ENCODE peak calls at places on chromosomes 7 and 10, in ten cellular contexts. One of them, this sample, is unnamed.

GRCh38 chr7:25260862-25261454 is 32.7 kb upstream of the NPVF start:
- DNase-seq in activated CD4-positive, alpha-beta T cell treated with anti-CD3 and anti-CD28 coated beads for 4 hours: no peak
- DNase-seq in AG08395: peak; percentile 61
- DNase-seq in OCI-LY7: peak; percentile 67
- DNase-seq in H54: no peak
- DNase-seq in stimulated activated naive B cell treated with anti-CD40 and anti-IgM and Interleukin-4, amounts not matched to agents 10 μg/mL and 1 μg/mL and 100 μg/mL, for 72 hours: no peak
- DNase-seq in naive thymus-derived CD8-positive, alpha-beta T cell: peak; percentile 14
- DNase-seq in progenitor cell of endocrine pancreas: no peak
- DNase-seq in epithelial cell of esophagus: peak; percentile 23
- DNase-seq in kidney: no peak
- DNase-seq in this sample: no peak

GRCh38 chr7:16891338-16891737 is 9.6 kb upstream of the AGR3 start:
- DNase-seq in activated CD4-positive, alpha-beta T cell treated with anti-CD3 and anti-CD28 coated beads for 4 hours: no peak
- DNase-seq in AG08395: peak; percentile 46
- DNase-seq in OCI-LY7: peak; percentile 2
- DNase-seq in H54: peak; percentile 4
- DNase-seq in stimulated activated naive B cell treated with anti-CD40 and anti-IgM and Interleukin-4, amounts not matched to agents 10 μg/mL and 1 μg/mL and 100 μg/mL, for 72 hours: peak; percentile 6
- DNase-seq in naive thymus-derived CD8-positive, alpha-beta T cell: peak; percentile 8
- DNase-seq in progenitor cell of endocrine pancreas: no peak
- DNase-seq in epithelial cell of esophagus: peak; percentile 77
- DNase-seq in kidney: no peak
- DNase-seq in this sample: no peak

GRCh38 chr10:125407000-125407502 is 246.7 kb upstream of the CTBP2 start:
- DNase-seq in activated CD4-positive, alpha-beta T cell treated with anti-CD3 and anti-CD28 coated beads for 4 hours: no peak
- DNase-seq in AG08395: peak; percentile 10
- DNase-seq in OCI-LY7: no peak
- DNase-seq in H54: no peak
- DNase-seq in stimulated activated naive B cell treated with anti-CD40 and anti-IgM and Interleukin-4, amounts not matched to agents 10 μg/mL and 1 μg/mL and 100 μg/mL, for 72 hours: no peak
- DNase-seq in naive thymus-derived CD8-positive, alpha-beta T cell: no peak
- DNase-seq in progenitor cell of endocrine pancreas: no peak
- DNase-seq in epithelial cell of esophagus: peak; percentile 98
- DNase-seq in kidney: no peak
- DNase-seq in this sample: no peak

GRCh38 chr10:69574571-69574978 is 1.4 kb upstream of the NEUROG3 start:
- DNase-seq in activated CD4-positive, alpha-beta T cell treated with anti-CD3 and anti-CD28 coated beads for 4 hours: no peak
- DNase-seq in AG08395: no peak
- DNase-seq in OCI-LY7: no peak
- DNase-seq in H54: peak; percentile 33
- DNase-seq in stimulated activated naive B cell treated with anti-CD40 and anti-IgM and Interleukin-4, amounts not matched to agents 10 μg/mL and 1 μg/mL and 100 μg/mL, for 72 hours: no peak
- DNase-seq in naive thymus-derived CD8-positive, alpha-beta T cell: no peak
- DNase-seq in progenitor cell of endocrine pancreas: no peak
- DNase-seq in epithelial cell of esophagus: no peak
- DNase-seq in kidney: no peak
- DNase-seq in this sample: no peak

GRCh38 chr7:138388673-138389491 is 71.2 kb upstream of the TRIM24 start:
- DNase-seq in activated CD4-positive, alpha-beta T cell treated with anti-CD3 and anti-CD28 coated beads for 4 hours: no peak
- DNase-seq in AG08395: no peak
- DNase-seq in OCI-LY7: no peak
- DNase-seq in H54: no peak
- DNase-seq in stimulated activated naive B cell treated with anti-CD40 and anti-IgM and Interleukin-4, amounts not matched to agents 10 μg/mL and 1 μg/mL and 100 μg/mL, for 72 hours: no peak
- DNase-seq in naive thymus-derived CD8-positive, alpha-beta T cell: no peak
- DNase-seq in progenitor cell of endocrine pancreas: no peak
- DNase-seq in epithelial cell of esophagus: peak; percentile 39
- DNase-seq in kidney: no peak
- DNase-seq in this sample: no peak

GRCh38 chr7:95798401-95798930 is 26.1 kb downstream of the DYNC1I1 start:
- DNase-seq in activated CD4-positive, alpha-beta T cell treated with anti-CD3 and anti-CD28 coated beads for 4 hours: no peak
- DNase-seq in AG08395: no peak
- DNase-seq in OCI-LY7: no peak
- DNase-seq in H54: no peak
- DNase-seq in stimulated activated naive B cell treated with anti-CD40 and anti-IgM and Interleukin-4, amounts not matched to agents 10 μg/mL and 1 μg/mL and 100 μg/mL, for 72 hours: no peak
- DNase-seq in naive thymus-derived CD8-positive, alpha-beta T cell: no peak
- DNase-seq in progenitor cell of endocrine pancreas: no peak
- DNase-seq in epithelial cell of esophagus: no peak
- DNase-seq in kidney: no peak
- DNase-seq in this sample: no peak

GRCh38 chr10:101441539-101442455 is 87.8 kb downstream of the BTRC start:
- DNase-seq in activated CD4-positive, alpha-beta T cell treated with anti-CD3 and anti-CD28 coated beads for 4 hours: no peak
- DNase-seq in AG08395: peak; percentile 61
- DNase-seq in OCI-LY7: peak; percentile 68
- DNase-seq in H54: peak; percentile 22
- DNase-seq in stimulated activated naive B cell treated with anti-CD40 and anti-IgM and Interleukin-4, amounts not matched to agents 10 μg/mL and 1 μg/mL and 100 μg/mL, for 72 hours: no peak
- DNase-seq in naive thymus-derived CD8-positive, alpha-beta T cell: peak; percentile 6
- DNase-seq in progenitor cell of endocrine pancreas: no peak
- DNase-seq in epithelial cell of esophagus: peak; percentile 82
- DNase-seq in kidney: no peak
- DNase-seq in this sample: peak; percentile 47

GRCh38 chr10:131703527-131703926 is 197.3 kb upstream of the PPP2R2D start:
- DNase-seq in activated CD4-positive, alpha-beta T cell treated with anti-CD3 and anti-CD28 coated beads for 4 hours: no peak
- DNase-seq in AG08395: no peak
- DNase-seq in OCI-LY7: no peak
- DNase-seq in H54: no peak
- DNase-seq in stimulated activated naive B cell treated with anti-CD40 and anti-IgM and Interleukin-4, amounts not matched to agents 10 μg/mL and 1 μg/mL and 100 μg/mL, for 72 hours: no peak
- DNase-seq in naive thymus-derived CD8-positive, alpha-beta T cell: no peak
- DNase-seq in progenitor cell of endocrine pancreas: no peak
- DNase-seq in epithelial cell of esophagus: no peak
- DNase-seq in kidney: no peak
- DNase-seq in this sample: no peak

GRCh38 chr10:100737359-100738054 is 7.9 kb upstream of the PAX2 start:
- DNase-seq in activated CD4-positive, alpha-beta T cell treated with anti-CD3 and anti-CD28 coated beads for 4 hours: no peak
- DNase-seq in AG08395: no peak
- DNase-seq in OCI-LY7: no peak
- DNase-seq in H54: no peak
- DNase-seq in stimulated activated naive B cell treated with anti-CD40 and anti-IgM and Interleukin-4, amounts not matched to agents 10 μg/mL and 1 μg/mL and 100 μg/mL, for 72 hours: no peak
- DNase-seq in naive thymus-derived CD8-positive, alpha-beta T cell: no peak
- DNase-seq in progenitor cell of endocrine pancreas: no peak
- DNase-seq in epithelial cell of esophagus: no peak
- DNase-seq in kidney: peak; percentile 66
- DNase-seq in this sample: no peak

GRCh38 chr10:116886772-116887171 is 37.5 kb downstream of the ENO4 start:
- DNase-seq in activated CD4-positive, alpha-beta T cell treated with anti-CD3 and anti-CD28 coated beads for 4 hours: no peak
- DNase-seq in AG08395: no peak
- DNase-seq in OCI-LY7: no peak
- DNase-seq in H54: no peak
- DNase-seq in stimulated activated naive B cell treated with anti-CD40 and anti-IgM and Interleukin-4, amounts not matched to agents 10 μg/mL and 1 μg/mL and 100 μg/mL, for 72 hours: no peak
- DNase-seq in naive thymus-derived CD8-positive, alpha-beta T cell: no peak
- DNase-seq in progenitor cell of endocrine pancreas: no peak
- DNase-seq in epithelial cell of esophagus: no peak
- DNase-seq in kidney: no peak
- DNase-seq in this sample: no peak

GRCh38 chr10:12333382-12334185 is 15.8 kb upstream of the CAMK1D start:
- DNase-seq in activated CD4-positive, alpha-beta T cell treated with anti-CD3 and anti-CD28 coated beads for 4 hours: peak; percentile 34
- DNase-seq in AG08395: peak; percentile 96
- DNase-seq in OCI-LY7: no peak
- DNase-seq in H54: peak; percentile 92
- DNase-seq in stimulated activated naive B cell treated with anti-CD40 and anti-IgM and Interleukin-4, amounts not matched to agents 10 μg/mL and 1 μg/mL and 100 μg/mL, for 72 hours: peak; percentile 75
- DNase-seq in naive thymus-derived CD8-positive, alpha-beta T cell: no peak
- DNase-seq in progenitor cell of endocrine pancreas: no peak
- DNase-seq in epithelial cell of esophagus: peak; percentile 97
- DNase-seq in kidney: peak; percentile 78
- DNase-seq in this sample: no peak

GRCh38 chr10:3173173-3173878 is 744 bp upstream of the PITRM1 start:
- DNase-seq in activated CD4-positive, alpha-beta T cell treated with anti-CD3 and anti-CD28 coated beads for 4 hours: no peak
- DNase-seq in AG08395: no peak
- DNase-seq in OCI-LY7: peak; percentile 86
- DNase-seq in H54: peak; percentile 55
- DNase-seq in stimulated activated naive B cell treated with anti-CD40 and anti-IgM and Interleukin-4, amounts not matched to agents 10 μg/mL and 1 μg/mL and 100 μg/mL, for 72 hours: no peak
- DNase-seq in naive thymus-derived CD8-positive, alpha-beta T cell: no peak
- DNase-seq in progenitor cell of endocrine pancreas: no peak
- DNase-seq in epithelial cell of esophagus: peak; percentile 98
- DNase-seq in kidney: no peak
- DNase-seq in this sample: peak; percentile 82

GRCh38 chr10:54372164-54372563 is 428.9 kb downstream of the PCDH15 start:
- DNase-seq in activated CD4-positive, alpha-beta T cell treated with anti-CD3 and anti-CD28 coated beads for 4 hours: no peak
- DNase-seq in AG08395: no peak
- DNase-seq in OCI-LY7: no peak
- DNase-seq in H54: no peak
- DNase-seq in stimulated activated naive B cell treated with anti-CD40 and anti-IgM and Interleukin-4, amounts not matched to agents 10 μg/mL and 1 μg/mL and 100 μg/mL, for 72 hours: no peak
- DNase-seq in naive thymus-derived CD8-positive, alpha-beta T cell: no peak
- DNase-seq in progenitor cell of endocrine pancreas: no peak
- DNase-seq in epithelial cell of esophagus: no peak
- DNase-seq in kidney: no peak
- DNase-seq in this sample: no peak

GRCh38 chr7:63925262-63925625 is 73.4 kb upstream of the ZNF722 start:
- DNase-seq in activated CD4-positive, alpha-beta T cell treated with anti-CD3 and anti-CD28 coated beads for 4 hours: no peak
- DNase-seq in AG08395: no peak
- DNase-seq in OCI-LY7: no peak
- DNase-seq in H54: no peak
- DNase-seq in stimulated activated naive B cell treated with anti-CD40 and anti-IgM and Interleukin-4, amounts not matched to agents 10 μg/mL and 1 μg/mL and 100 μg/mL, for 72 hours: no peak
- DNase-seq in naive thymus-derived CD8-positive, alpha-beta T cell: peak; percentile 7
- DNase-seq in progenitor cell of endocrine pancreas: no peak
- DNase-seq in epithelial cell of esophagus: no peak
- DNase-seq in kidney: no peak
- DNase-seq in this sample: no peak

GRCh38 chr10:94450782-94451181 is 48.4 kb downstream of the TBC1D12 start:
- DNase-seq in activated CD4-positive, alpha-beta T cell treated with anti-CD3 and anti-CD28 coated beads for 4 hours: no peak
- DNase-seq in AG08395: no peak
- DNase-seq in OCI-LY7: no peak
- DNase-seq in H54: no peak
- DNase-seq in stimulated activated naive B cell treated with anti-CD40 and anti-IgM and Interleukin-4, amounts not matched to agents 10 μg/mL and 1 μg/mL and 100 μg/mL, for 72 hours: no peak
- DNase-seq in naive thymus-derived CD8-positive, alpha-beta T cell: no peak
- DNase-seq in progenitor cell of endocrine pancreas: no peak
- DNase-seq in epithelial cell of esophagus: no peak
- DNase-seq in kidney: no peak
- DNase-seq in this sample: no peak

GRCh38 chr7:122394512-122394911 is 90.0 kb upstream of the FEZF1 start:
- DNase-seq in activated CD4-positive, alpha-beta T cell treated with anti-CD3 and anti-CD28 coated beads for 4 hours: no peak
- DNase-seq in AG08395: no peak
- DNase-seq in OCI-LY7: no peak
- DNase-seq in H54: no peak
- DNase-seq in stimulated activated naive B cell treated with anti-CD40 and anti-IgM and Interleukin-4, amounts not matched to agents 10 μg/mL and 1 μg/mL and 100 μg/mL, for 72 hours: no peak
- DNase-seq in naive thymus-derived CD8-positive, alpha-beta T cell: no peak
- DNase-seq in progenitor cell of endocrine pancreas: no peak
- DNase-seq in epithelial cell of esophagus: no peak
- DNase-seq in kidney: no peak
- DNase-seq in this sample: no peak

GRCh38 chr7:51261950-51262795 is 54.4 kb downstream of the COBL start:
- DNase-seq in activated CD4-positive, alpha-beta T cell treated with anti-CD3 and anti-CD28 coated beads for 4 hours: no peak
- DNase-seq in AG08395: no peak
- DNase-seq in OCI-LY7: no peak
- DNase-seq in H54: no peak
- DNase-seq in stimulated activated naive B cell treated with anti-CD40 and anti-IgM and Interleukin-4, amounts not matched to agents 10 μg/mL and 1 μg/mL and 100 μg/mL, for 72 hours: no peak
- DNase-seq in naive thymus-derived CD8-positive, alpha-beta T cell: no peak
- DNase-seq in progenitor cell of endocrine pancreas: no peak
- DNase-seq in epithelial cell of esophagus: no peak
- DNase-seq in kidney: no peak
- DNase-seq in this sample: no peak

GRCh38 chr7:5229451-5230271 is 39.6 kb downstream of the WIPI2 start:
- DNase-seq in activated CD4-positive, alpha-beta T cell treated with anti-CD3 and anti-CD28 coated beads for 4 hours: no peak
- DNase-seq in AG08395: no peak
- DNase-seq in OCI-LY7: peak; percentile 36
- DNase-seq in H54: no peak
- DNase-seq in stimulated activated naive B cell treated with anti-CD40 and anti-IgM and Interleukin-4, amounts not matched to agents 10 μg/mL and 1 μg/mL and 100 μg/mL, for 72 hours: no peak
- DNase-seq in naive thymus-derived CD8-positive, alpha-beta T cell: no peak
- DNase-seq in progenitor cell of endocrine pancreas: no peak
- DNase-seq in epithelial cell of esophagus: no peak
- DNase-seq in kidney: peak; percentile 66
- DNase-seq in this sample: no peak

GRCh38 chr10:132226586-132227405 is 40.0 kb downstream of the DPYSL4 start:
- DNase-seq in activated CD4-positive, alpha-beta T cell treated with anti-CD3 and anti-CD28 coated beads for 4 hours: no peak
- DNase-seq in AG08395: no peak
- DNase-seq in OCI-LY7: no peak
- DNase-seq in H54: no peak
- DNase-seq in stimulated activated naive B cell treated with anti-CD40 and anti-IgM and Interleukin-4, amounts not matched to agents 10 μg/mL and 1 μg/mL and 100 μg/mL, for 72 hours: no peak
- DNase-seq in naive thymus-derived CD8-positive, alpha-beta T cell: no peak
- DNase-seq in progenitor cell of endocrine pancreas: no peak
- DNase-seq in epithelial cell of esophagus: no peak
- DNase-seq in kidney: peak; percentile 59
- DNase-seq in this sample: no peak

GRCh38 chr10:97433430-97434001 is 7.5 kb downstream of the PGAM1 start:
- DNase-seq in activated CD4-positive, alpha-beta T cell treated with anti-CD3 and anti-CD28 coated beads for 4 hours: no peak
- DNase-seq in AG08395: no peak
- DNase-seq in OCI-LY7: no peak
- DNase-seq in H54: no peak
- DNase-seq in stimulated activated naive B cell treated with anti-CD40 and anti-IgM and Interleukin-4, amounts not matched to agents 10 μg/mL and 1 μg/mL and 100 μg/mL, for 72 hours: no peak
- DNase-seq in naive thymus-derived CD8-positive, alpha-beta T cell: no peak
- DNase-seq in progenitor cell of endocrine pancreas: no peak
- DNase-seq in epithelial cell of esophagus: no peak
- DNase-seq in kidney: no peak
- DNase-seq in this sample: no peak

GRCh38 chr10:49000437-49001398 is 61.1 kb upstream of the LRRC18 start:
- DNase-seq in activated CD4-positive, alpha-beta T cell treated with anti-CD3 and anti-CD28 coated beads for 4 hours: no peak
- DNase-seq in AG08395: no peak
- DNase-seq in OCI-LY7: no peak
- DNase-seq in H54: no peak
- DNase-seq in stimulated activated naive B cell treated with anti-CD40 and anti-IgM and Interleukin-4, amounts not matched to agents 10 μg/mL and 1 μg/mL and 100 μg/mL, for 72 hours: no peak
- DNase-seq in naive thymus-derived CD8-positive, alpha-beta T cell: no peak
- DNase-seq in progenitor cell of endocrine pancreas: no peak
- DNase-seq in epithelial cell of esophagus: no peak
- DNase-seq in kidney: no peak
- DNase-seq in this sample: no peak

GRCh38 chr7:116984917-116985316 is 31.6 kb downstream of the ST7 start:
- DNase-seq in activated CD4-positive, alpha-beta T cell treated with anti-CD3 and anti-CD28 coated beads for 4 hours: no peak
- DNase-seq in AG08395: peak; percentile 45
- DNase-seq in OCI-LY7: peak; percentile 40
- DNase-seq in H54: no peak
- DNase-seq in stimulated activated naive B cell treated with anti-CD40 and anti-IgM and Interleukin-4, amounts not matched to agents 10 μg/mL and 1 μg/mL and 100 μg/mL, for 72 hours: no peak
- DNase-seq in naive thymus-derived CD8-positive, alpha-beta T cell: no peak
- DNase-seq in progenitor cell of endocrine pancreas: no peak
- DNase-seq in epithelial cell of esophagus: peak; percentile 44
- DNase-seq in kidney: no peak
- DNase-seq in this sample: no peak

This sample was measured in NT2/D1.